ENCODE peak calls at places on chromosomes 2 and 18, in six cellular contexts. One of them, this sample, is unnamed.

GRCh38 chr2:101116841-101117552 is 34.2 kb downstream of the TBC1D8 start:
- DNase-seq in CD4-positive, alpha-beta T cell: no peak
- DNase-seq in HCT116: no peak
- DNase-seq in stimulated activated CD4-positive, alpha-beta T cell treated with anti-CD3 and anti-CD28 coated beads, Interleukin-15, amount 100 ng/mL, for 1 hour: no peak
- DNase-seq in MCF 10A: no peak
- DNase-seq in GM19239: no peak
- DNase-seq in this sample: no peak

GRCh38 chr2:230658877-230659652 is 53.6 kb upstream of the CAB39 start:
- DNase-seq in GM19239: no peak
- DNase-seq in MCF 10A: no peak
- DNase-seq in stimulated activated CD4-positive, alpha-beta T cell treated with anti-CD3 and anti-CD28 coated beads, Interleukin-15, amount 100 ng/mL, for 1 hour: peak
- DNase-seq in HCT116: no peak
- DNase-seq in CD4-positive, alpha-beta T cell: no peak
- DNase-seq in this sample: no peak

GRCh38 chr18:48138211-48138610 is 207.8 kb upstream of the SMAD2 start:
- DNase-seq in HCT116: no peak
- DNase-seq in CD4-positive, alpha-beta T cell: no peak
- DNase-seq in stimulated activated CD4-positive, alpha-beta T cell treated with anti-CD3 and anti-CD28 coated beads, Interleukin-15, amount 100 ng/mL, for 1 hour: no peak
- DNase-seq in GM19239: no peak
- DNase-seq in MCF 10A: no peak
- DNase-seq in this sample: no peak

GRCh38 chr2:144084114-144084661 is 435.7 kb downstream of the ZEB2 start:
- DNase-seq in HCT116: no peak
- DNase-seq in stimulated activated CD4-positive, alpha-beta T cell treated with anti-CD3 and anti-CD28 coated beads, Interleukin-15, amount 100 ng/mL, for 1 hour: no peak
- DNase-seq in CD4-positive, alpha-beta T cell: no peak
- DNase-seq in GM19239: no peak
- DNase-seq in MCF 10A: peak
- DNase-seq in this sample: peak

GRCh38 chr2:166765141-166765540 is 123.1 kb upstream of the XIRP2 start:
- DNase-seq in GM19239: no peak
- DNase-seq in MCF 10A: peak
- DNase-seq in HCT116: no peak
- DNase-seq in stimulated activated CD4-positive, alpha-beta T cell treated with anti-CD3 and anti-CD28 coated beads, Interleukin-15, amount 100 ng/mL, for 1 hour: no peak
- DNase-seq in CD4-positive, alpha-beta T cell: no peak
- DNase-seq in this sample: no peak

GRCh38 chr2:141062443-141062842 is 1068.4 kb downstream of the LRP1B start:
- DNase-seq in MCF 10A: no peak
- DNase-seq in GM19239: no peak
- DNase-seq in HCT116: no peak
- DNase-seq in stimulated activated CD4-positive, alpha-beta T cell treated with anti-CD3 and anti-CD28 coated beads, Interleukin-15, amount 100 ng/mL, for 1 hour: no peak
- DNase-seq in CD4-positive, alpha-beta T cell: no peak
- DNase-seq in this sample: no peak

GRCh38 chr2:45380131-45380836 is 230.8 kb downstream of the SRBD1 start:
- DNase-seq in stimulated activated CD4-positive, alpha-beta T cell treated with anti-CD3 and anti-CD28 coated beads, Interleukin-15, amount 100 ng/mL, for 1 hour: no peak
- DNase-seq in CD4-positive, alpha-beta T cell: no peak
- DNase-seq in GM19239: no peak
- DNase-seq in HCT116: no peak
- DNase-seq in MCF 10A: peak
- DNase-seq in this sample: peak

GRCh38 chr2:68093634-68094033 is 30.8 kb upstream of the C1D start:
- DNase-seq in GM19239: no peak
- DNase-seq in HCT116: no peak
- DNase-seq in MCF 10A: no peak
- DNase-seq in stimulated activated CD4-positive, alpha-beta T cell treated with anti-CD3 and anti-CD28 coated beads, Interleukin-15, amount 100 ng/mL, for 1 hour: no peak
- DNase-seq in CD4-positive, alpha-beta T cell: no peak
- DNase-seq in this sample: no peak

GRCh38 chr2:182283512-182283911 is 143.3 kb downstream of the PDE1A start:
- DNase-seq in GM19239: no peak
- DNase-seq in stimulated activated CD4-positive, alpha-beta T cell treated with anti-CD3 and anti-CD28 coated beads, Interleukin-15, amount 100 ng/mL, for 1 hour: no peak
- DNase-seq in CD4-positive, alpha-beta T cell: no peak
- DNase-seq in HCT116: no peak
- DNase-seq in MCF 10A: no peak
- DNase-seq in this sample: peak

GRCh38 chr2:215609089-215610032 is 173.5 kb upstream of the FN1 start:
- DNase-seq in GM19239: no peak
- DNase-seq in HCT116: no peak
- DNase-seq in CD4-positive, alpha-beta T cell: no peak
- DNase-seq in MCF 10A: peak
- DNase-seq in stimulated activated CD4-positive, alpha-beta T cell treated with anti-CD3 and anti-CD28 coated beads, Interleukin-15, amount 100 ng/mL, for 1 hour: no peak
- DNase-seq in this sample: peak

GRCh38 chr2:216119144-216119543 is 10.0 kb downstream of the XRCC5 start:
- DNase-seq in GM19239: no peak
- DNase-seq in MCF 10A: no peak
- DNase-seq in stimulated activated CD4-positive, alpha-beta T cell treated with anti-CD3 and anti-CD28 coated beads, Interleukin-15, amount 100 ng/mL, for 1 hour: no peak
- DNase-seq in CD4-positive, alpha-beta T cell: no peak
- DNase-seq in HCT116: no peak
- DNase-seq in this sample: no peak

GRCh38 chr2:66239655-66240054 is 195.3 kb upstream of the MEIS1 start:
- DNase-seq in CD4-positive, alpha-beta T cell: no peak
- DNase-seq in GM19239: no peak
- DNase-seq in stimulated activated CD4-positive, alpha-beta T cell treated with anti-CD3 and anti-CD28 coated beads, Interleukin-15, amount 100 ng/mL, for 1 hour: no peak
- DNase-seq in HCT116: no peak
- DNase-seq in MCF 10A: no peak
- DNase-seq in this sample: no peak

GRCh38 chr2:73004889-73005596 is 66.5 kb downstream of the SFXN5 start:
- DNase-seq in stimulated activated CD4-positive, alpha-beta T cell treated with anti-CD3 and anti-CD28 coated beads, Interleukin-15, amount 100 ng/mL, for 1 hour: no peak
- DNase-seq in HCT116: no peak
- DNase-seq in MCF 10A: no peak
- DNase-seq in GM19239: no peak
- DNase-seq in CD4-positive, alpha-beta T cell: no peak
- DNase-seq in this sample: no peak

GRCh38 chr2:48323146-48323545 is 206.8 kb upstream of the STON1 start:
- DNase-seq in CD4-positive, alpha-beta T cell: no peak
- DNase-seq in GM19239: no peak
- DNase-seq in MCF 10A: no peak
- DNase-seq in stimulated activated CD4-positive, alpha-beta T cell treated with anti-CD3 and anti-CD28 coated beads, Interleukin-15, amount 100 ng/mL, for 1 hour: no peak
- DNase-seq in HCT116: no peak
- DNase-seq in this sample: no peak

GRCh38 chr2:216348909-216349308 is 23.4 kb downstream of the MARCHF4 start:
- DNase-seq in CD4-positive, alpha-beta T cell: no peak
- DNase-seq in stimulated activated CD4-positive, alpha-beta T cell treated with anti-CD3 and anti-CD28 coated beads, Interleukin-15, amount 100 ng/mL, for 1 hour: no peak
- DNase-seq in GM19239: no peak
- DNase-seq in MCF 10A: peak
- DNase-seq in HCT116: no peak
- DNase-seq in this sample: peak

GRCh38 chr2:167212054-167212648 is 323.9 kb downstream of the XIRP2 start:
- DNase-seq in GM19239: peak
- DNase-seq in HCT116: peak
- DNase-seq in CD4-positive, alpha-beta T cell: no peak
- DNase-seq in MCF 10A: peak
- DNase-seq in stimulated activated CD4-positive, alpha-beta T cell treated with anti-CD3 and anti-CD28 coated beads, Interleukin-15, amount 100 ng/mL, for 1 hour: no peak
- DNase-seq in this sample: peak

GRCh38 chr2:147515213-147515612 is 329.6 kb upstream of the ACVR2A start:
- DNase-seq in HCT116: no peak
- DNase-seq in stimulated activated CD4-positive, alpha-beta T cell treated with anti-CD3 and anti-CD28 coated beads, Interleukin-15, amount 100 ng/mL, for 1 hour: no peak
- DNase-seq in GM19239: no peak
- DNase-seq in MCF 10A: no peak
- DNase-seq in CD4-positive, alpha-beta T cell: no peak
- DNase-seq in this sample: no peak

GRCh38 chr2:46943881-46944798 is 28.5 kb upstream of the MCFD2 start:
- DNase-seq in stimulated activated CD4-positive, alpha-beta T cell treated with anti-CD3 and anti-CD28 coated beads, Interleukin-15, amount 100 ng/mL, for 1 hour: peak
- DNase-seq in GM19239: peak
- DNase-seq in CD4-positive, alpha-beta T cell: peak
- DNase-seq in MCF 10A: no peak
- DNase-seq in HCT116: no peak
- DNase-seq in this sample: no peak

GRCh38 chr2:121160366-121160765 is 124.6 kb downstream of the TFCP2L1 start:
- DNase-seq in MCF 10A: no peak
- DNase-seq in HCT116: no peak
- DNase-seq in CD4-positive, alpha-beta T cell: no peak
- DNase-seq in GM19239: no peak
- DNase-seq in stimulated activated CD4-positive, alpha-beta T cell treated with anti-CD3 and anti-CD28 coated beads, Interleukin-15, amount 100 ng/mL, for 1 hour: no peak
- DNase-seq in this sample: no peak

GRCh38 chr2:132676999-132677398 is 7.0 kb upstream of the LYPD1 start:
- DNase-seq in CD4-positive, alpha-beta T cell: no peak
- DNase-seq in stimulated activated CD4-positive, alpha-beta T cell treated with anti-CD3 and anti-CD28 coated beads, Interleukin-15, amount 100 ng/mL, for 1 hour: no peak
- DNase-seq in GM19239: no peak
- DNase-seq in MCF 10A: no peak
- DNase-seq in HCT116: no peak
- DNase-seq in this sample: peak

GRCh38 chr2:160390544-160391258 is 102.9 kb downstream of the RBMS1 start:
- DNase-seq in GM19239: no peak
- DNase-seq in MCF 10A: peak
- DNase-seq in stimulated activated CD4-positive, alpha-beta T cell treated with anti-CD3 and anti-CD28 coated beads, Interleukin-15, amount 100 ng/mL, for 1 hour: no peak
- DNase-seq in CD4-positive, alpha-beta T cell: no peak
- DNase-seq in HCT116: no peak
- DNase-seq in this sample: peak

GRCh38 chr18:68402784-68403183 is 312.1 kb downstream of the TMX3 start:
- DNase-seq in GM19239: no peak
- DNase-seq in stimulated activated CD4-positive, alpha-beta T cell treated with anti-CD3 and anti-CD28 coated beads, Interleukin-15, amount 100 ng/mL, for 1 hour: no peak
- DNase-seq in MCF 10A: no peak
- DNase-seq in CD4-positive, alpha-beta T cell: no peak
- DNase-seq in HCT116: no peak
- DNase-seq in this sample: no peak

GRCh38 chr2:26299488-26300092 is 46.4 kb upstream of the SELENOI start:
- DNase-seq in CD4-positive, alpha-beta T cell: no peak
- DNase-seq in GM19239: no peak
- DNase-seq in HCT116: no peak
- DNase-seq in stimulated activated CD4-positive, alpha-beta T cell treated with anti-CD3 and anti-CD28 coated beads, Interleukin-15, amount 100 ng/mL, for 1 hour: no peak
- DNase-seq in MCF 10A: peak
- DNase-seq in this sample: peak

This sample was measured in ELR.